ENCODE peak calls at places on chromosomes 3 and 15, in six cellular contexts. One of them, this sample, is unnamed.

GRCh38 chr3:137709011-137709601 is 55.0 kb upstream of the SOX14 start:
- DNase-seq in NCI-H1436: no peak
- DNase-seq in ovary: no peak
- DNase-seq in ELR: peak
- DNase-seq in pons: no peak
- DNase-seq in HCEC 1CT: no peak
- DNase-seq in this sample: peak

GRCh38 chr15:25772500-25772899 is 90.6 kb downstream of the ATP10A start:
- DNase-seq in NCI-H1436: no peak
- DNase-seq in ovary: no peak
- DNase-seq in ELR: no peak
- DNase-seq in pons: no peak
- DNase-seq in HCEC 1CT: no peak
- DNase-seq in this sample: no peak

GRCh38 chr3:52245322-52246263 is at the start of gene PPM1M:
- DNase-seq in NCI-H1436: no peak
- DNase-seq in ovary: peak
- DNase-seq in ELR: peak
- DNase-seq in pons: no peak
- DNase-seq in HCEC 1CT: peak
- DNase-seq in this sample: no peak

GRCh38 chr3:38650248-38650940 is 907 bp upstream of the SCN5A start:
- DNase-seq in NCI-H1436: no peak
- DNase-seq in ovary: no peak
- DNase-seq in ELR: no peak
- DNase-seq in pons: no peak
- DNase-seq in HCEC 1CT: no peak
- DNase-seq in this sample: no peak

GRCh38 chr3:28840976-28841376 is 439.9 kb upstream of the RBMS3 start:
- DNase-seq in NCI-H1436: no peak
- DNase-seq in ovary: no peak
- DNase-seq in ELR: peak
- DNase-seq in pons: no peak
- DNase-seq in HCEC 1CT: no peak
- DNase-seq in this sample: no peak

GRCh38 chr3:188775412-188775811 is 396.4 kb upstream of the TPRG1 start:
- DNase-seq in NCI-H1436: no peak
- DNase-seq in ovary: no peak
- DNase-seq in ELR: no peak
- DNase-seq in pons: no peak
- DNase-seq in HCEC 1CT: no peak
- DNase-seq in this sample: no peak

GRCh38 chr15:91898843-91899242 is 45.3 kb downstream of the SLCO3A1 start:
- DNase-seq in NCI-H1436: no peak
- DNase-seq in ovary: no peak
- DNase-seq in ELR: no peak
- DNase-seq in pons: no peak
- DNase-seq in HCEC 1CT: no peak
- DNase-seq in this sample: no peak

GRCh38 chr3:133934996-133935842 is 39.5 kb upstream of the RAB6B start:
- DNase-seq in NCI-H1436: no peak
- DNase-seq in ovary: no peak
- DNase-seq in ELR: no peak
- DNase-seq in pons: no peak
- DNase-seq in HCEC 1CT: no peak
- DNase-seq in this sample: no peak

GRCh38 chr3:69008980-69009379 is 4.5 kb downstream of the EOGT start:
- DNase-seq in NCI-H1436: no peak
- DNase-seq in ovary: no peak
- DNase-seq in ELR: no peak
- DNase-seq in pons: no peak
- DNase-seq in HCEC 1CT: no peak
- DNase-seq in this sample: no peak

GRCh38 chr15:75171408-75171807 is 30.3 kb upstream of the C15orf39 start:
- DNase-seq in NCI-H1436: no peak
- DNase-seq in ovary: no peak
- DNase-seq in ELR: peak
- DNase-seq in pons: no peak
- DNase-seq in HCEC 1CT: peak
- DNase-seq in this sample: no peak

GRCh38 chr3:23663661-23664186 is 142.0 kb upstream of the UBE2E1 start:
- DNase-seq in NCI-H1436: no peak
- DNase-seq in ovary: no peak
- DNase-seq in ELR: no peak
- DNase-seq in pons: no peak
- DNase-seq in HCEC 1CT: no peak
- DNase-seq in this sample: no peak

GRCh38 chr3:16837602-16838001 is 47.2 kb upstream of the PLCL2 start:
- DNase-seq in NCI-H1436: no peak
- DNase-seq in ovary: peak
- DNase-seq in ELR: no peak
- DNase-seq in pons: no peak
- DNase-seq in HCEC 1CT: no peak
- DNase-seq in this sample: no peak